ENCODE peak calls at places on chromosomes 2 and 18, in eight cellular contexts. V, A, S, O, C, H, G and L are unnamed samples.

GRCh38 chr18:22668496-22668895 is 250.8 kb upstream of the CTAGE1 start:
- DNase-seq in V (no peak), A (no peak), S (no peak), O (no peak), C (no peak), H (no peak), G (no peak), L (no peak)

GRCh38 chr2:71725836-71726235 is 272.5 kb downstream of the DYSF start:
- DNase-seq in V (no peak), A (no peak), S (no peak), O (peak; percentile 8), C (no peak), H (no peak), G (no peak), L (no peak)

GRCh38 chr2:237744270-237744612 is 54.3 kb upstream of the RBM44 start:
- DNase-seq in V (no peak), A (no peak), S (no peak), O (no peak), C (no peak), H (no peak), G (no peak), L (no peak)

GRCh38 chr18:408367-408766 is 92.1 kb downstream of the COLEC12 start:
- DNase-seq in V (no peak), A (no peak), S (no peak), O (no peak), C (no peak), H (no peak), G (no peak), L (no peak)

GRCh38 chr2:109711230-109712125 is 82.6 kb upstream of the RGPD5 start:
- DNase-seq in V (no peak), A (no peak), S (peak; percentile 20), O (peak; percentile 59), C (no peak), H (no peak), G (no peak), L (no peak)

GRCh38 chr18:33577688-33578370 is at the start of gene ASXL3:
- DNase-seq in V (no peak), A (no peak), S (no peak), O (peak; percentile 80), C (peak; percentile 80), H (peak; percentile 37), G (peak; percentile 17), L (peak; percentile 59)

GRCh38 chr18:48490641-48491040 is 48.2 kb upstream of the CTIF start:
- DNase-seq in V (no peak), A (no peak), S (no peak), O (no peak), C (no peak), H (no peak), G (no peak), L (no peak)

GRCh38 chr2:73938761-73939352 is 12.2 kb downstream of the DGUOK start:
- DNase-seq in V (no peak), A (no peak), S (no peak), O (no peak), C (no peak), H (no peak), G (no peak), L (no peak)

GRCh38 chr2:202877699-202878098 is 6.1 kb upstream of the ICA1L start:
- DNase-seq in V (no peak), A (no peak), S (no peak), O (no peak), C (no peak), H (no peak), G (no peak), L (no peak)
- TF ChIP-seq POLR2A in V (no peak), A (no peak), S (no peak), O (no peak), C (no peak), H (no peak), G (no peak), L (no peak)

GRCh38 chr2:20966061-20966460 is 77.8 kb downstream of the APOB start:
- DNase-seq in V (no peak), A (no peak), S (no peak), O (peak; percentile 1), C (no peak), H (no peak), G (no peak), L (no peak)

GRCh38 chr2:20961858-20962257 is 82.0 kb downstream of the APOB start:
- DNase-seq in V (no peak), A (no peak), S (no peak), O (peak; percentile 84), C (no peak), H (no peak), G (no peak), L (no peak)

GRCh38 chr2:20963867-20964266 is 80.0 kb downstream of the APOB start:
- DNase-seq in V (no peak), A (no peak), S (no peak), O (no peak), C (no peak), H (no peak), G (no peak), L (no peak)

GRCh38 chr2:20965221-20965620 is 78.7 kb downstream of the APOB start:
- DNase-seq in V (no peak), A (no peak), S (no peak), O (no peak), C (no peak), H (no peak), G (no peak), L (no peak)

DNA sequence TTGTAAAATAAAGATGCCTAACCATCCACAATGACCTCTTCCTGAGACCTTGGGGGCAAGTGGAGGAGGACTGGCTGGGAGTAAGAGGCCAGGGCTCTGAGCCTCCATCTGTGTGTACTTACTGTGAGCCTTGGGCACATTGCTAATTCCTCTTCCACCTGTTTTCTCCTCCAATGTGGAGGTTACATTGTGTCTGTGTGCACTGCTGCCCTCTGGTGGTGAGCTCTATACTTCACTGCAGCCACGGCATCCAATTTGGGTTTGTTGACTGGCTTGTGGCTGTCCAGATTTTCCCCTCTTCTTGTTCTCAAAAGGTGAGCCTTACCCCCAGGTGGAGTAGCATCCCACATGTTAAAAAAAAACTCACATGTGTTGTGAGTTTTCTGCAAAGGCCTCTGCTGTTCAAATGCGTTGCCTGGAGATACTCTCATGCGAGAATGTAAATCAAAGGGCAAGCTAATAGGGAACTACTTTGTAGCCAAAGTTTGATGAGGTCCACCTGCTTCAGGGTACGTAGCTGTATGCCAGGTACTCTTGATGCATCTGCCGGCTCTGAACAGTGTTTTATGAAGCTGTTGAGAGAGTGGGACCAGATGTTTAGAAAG is 80.8 kb downstream of the APOB start:
- DNase-seq in V (peak; percentile 44), A (peak; percentile 67), S (peak; percentile 74), O (peak; percentile 78), C (peak; percentile 65), H (peak; percentile 59), G (peak; percentile 72), L (peak; percentile 45)
- TF ChIP-seq POLR2A in V (no peak), A (no peak), S (no peak), O (no peak), C (no peak), H (no peak), G (no peak), L (no peak)

GRCh38 chr18:63155910-63156773 is 163.4 kb downstream of the BCL2 start:
- DNase-seq in V (no peak), A (no peak), S (no peak), O (no peak), C (no peak), H (no peak), G (no peak), L (no peak)

GRCh38 chr18:63152791-63153190 is 166.8 kb downstream of the BCL2 start:
- DNase-seq in V (no peak), A (no peak), S (no peak), O (no peak), C (no peak), H (no peak), G (no peak), L (no peak)

GRCh38 chr18:63154350-63155152 is 165.0 kb downstream of the BCL2 start:
- DNase-seq in V (no peak), A (no peak), S (no peak), O (no peak), C (no peak), H (no peak), G (no peak), L (no peak)

GRCh38 chr18:63157293-63158011 is 162.1 kb downstream of the BCL2 start:
- DNase-seq in V (no peak), A (no peak), S (no peak), O (no peak), C (no peak), H (no peak), G (no peak), L (no peak)

DNA sequence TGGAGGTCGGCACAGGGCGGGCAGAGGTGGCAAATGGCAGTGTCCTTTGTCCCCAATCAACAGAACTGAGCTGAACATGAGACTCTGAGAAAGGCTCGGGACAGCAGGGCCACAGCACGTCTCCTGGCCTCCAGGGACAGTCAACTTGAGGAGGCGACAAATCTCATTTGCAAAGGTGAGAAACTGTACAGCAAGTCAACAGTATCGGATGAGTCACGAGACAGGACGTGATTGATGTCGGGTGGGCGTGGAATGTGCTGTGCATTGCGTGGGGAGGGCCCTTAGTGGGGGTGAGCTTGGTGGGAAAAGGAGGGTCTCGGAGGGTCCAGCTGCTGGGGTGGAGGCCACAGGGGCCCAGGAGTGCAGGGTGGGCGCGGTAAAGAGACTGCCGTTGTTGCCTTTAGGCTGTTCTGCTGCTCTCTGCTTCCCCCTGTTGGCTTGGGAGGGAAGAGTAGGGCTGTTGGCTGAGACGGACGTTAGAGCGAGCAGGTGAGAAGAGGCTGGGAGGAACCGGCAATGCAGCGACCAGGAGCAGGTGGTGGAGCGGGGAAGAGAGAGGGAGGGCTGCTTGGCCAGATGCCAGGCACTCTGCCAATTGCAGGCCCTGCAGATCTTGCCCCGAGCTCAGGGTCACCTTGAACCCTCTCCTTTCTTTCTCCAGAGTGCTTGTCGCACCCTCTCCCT is 164.3 kb downstream of the BCL2 start:
- DNase-seq in V (peak; percentile 44), A (peak; percentile 46), S (peak; percentile 79), O (peak; percentile 76), C (peak; percentile 77), H (peak; percentile 71), G (peak; percentile 66), L (peak; percentile 58)
- TF ChIP-seq POLR2A in V (no peak), A (no peak), S (no peak), O (no peak), C (no peak), H (no peak), G (no peak), L (no peak)

GRCh38 chr2:162073776-162074578 is at the start of gene DPP4:
- DNase-seq in V (no peak), A (peak; percentile 12), S (no peak), O (peak; percentile 72), C (peak; percentile 88), H (peak; percentile 38), G (peak; percentile 37), L (no peak)
- TF ChIP-seq POLR2A in V (no peak), A (no peak), S (no peak), O (no peak), C (peak; percentile 82), H (no peak), G (peak; percentile 39), L (no peak)

GRCh38 chr18:74499633-74500032 is 3.5 kb downstream of the CNDP2 start:
- DNase-seq in V (no peak), A (no peak), S (peak; percentile 84), O (peak; percentile 73), C (peak; percentile 80), H (peak; percentile 81), G (peak; percentile 71), L (peak; percentile 75)
- TF ChIP-seq POLR2A in V (no peak), A (no peak), S (no peak), O (no peak), C (peak; percentile 78), H (no peak), G (no peak), L (no peak)